ENCODE peak calls at places on chromosomes 11 and 22, in nine cellular contexts. V is DMS153; U is stimulated activated CD8-positive, alpha-beta memory T cell treated with anti-CD3 and anti-CD28 coated beads, Interleukin-2, amount 100 ng/mL, for 48 hours; K is activated naive CD8-positive, alpha-beta T cell treated with anti-CD3 and anti-CD28 coated beads for 36 hours; Q is activated T-cell treated with anti-CD3 and anti-CD28 coated beads for 1 hour; D is GOT3; Z is KBM-7; T is germinal center; S is body of pancreas. C is an unnamed sample.

GRCh38 chr22:38924197-38924952 is 33.0 kb upstream of the APOBEC3A start:
- DNase-seq in V (peak; percentile 100), U (no peak), K (no peak), Q (no peak), D (no peak), Z (no peak), T (no peak), S (peak; percentile 95), C (peak; percentile 99)

GRCh38 chr22:39242809-39243442 is 1.9 kb downstream of the PDGFB start:
- DNase-seq in V (peak; percentile 28), U (no peak), K (peak; percentile 46), Q (no peak), D (no peak), Z (no peak), T (no peak), S (peak; percentile 89), C (peak; percentile 27)

GRCh38 chr11:35928688-35929087 is 15.2 kb upstream of the LDLRAD3 start:
- DNase-seq in V (no peak), U (no peak), K (no peak), Q (no peak), D (no peak), Z (no peak), T (no peak), S (no peak), C (no peak)

GRCh38 chr11:38159038-38159437 is 1561.0 kb upstream of the RAG2 start:
- DNase-seq in V (no peak), U (no peak), K (no peak), Q (no peak), D (no peak), Z (no peak), T (no peak), S (peak; percentile 32), C (no peak)

GRCh38 chr11:120569903-120570302 is 58.4 kb downstream of the GRIK4 start:
- DNase-seq in V (no peak), U (no peak), K (no peak), Q (no peak), D (no peak), Z (no peak), T (no peak), S (no peak), C (no peak)

GRCh38 chr11:100639140-100639539 is 47.9 kb upstream of the ARHGAP42 start:
- DNase-seq in V (no peak), U (no peak), K (no peak), Q (no peak), D (no peak), Z (no peak), T (no peak), S (peak; percentile 10), C (no peak)

GRCh38 chr11:105969756-105970155 is 52.3 kb downstream of the MSANTD4 start:
- DNase-seq in V (no peak), U (no peak), K (no peak), Q (no peak), D (no peak), Z (no peak), T (no peak), S (no peak), C (no peak)

GRCh38 chr11:72439455-72439854 is 5.1 kb upstream of the CLPB start:
- DNase-seq in V (no peak), U (no peak), K (no peak), Q (no peak), D (no peak), Z (no peak), T (no peak), S (no peak), C (no peak)

GRCh38 chr11:46680815-46681214 is 19.6 kb downstream of the ARHGAP1 start:
- DNase-seq in V (no peak), U (no peak), K (no peak), Q (no peak), D (no peak), Z (no peak), T (no peak), S (no peak), C (no peak)

GRCh38 chr11:11416502-11416901 is 63.5 kb upstream of the CSNK2A3 start:
- DNase-seq in V (no peak), U (no peak), K (no peak), Q (no peak), D (peak; percentile 12), Z (peak; percentile 96), T (no peak), S (no peak), C (no peak)

GRCh38 chr11:86508604-86509471 is 134.2 kb downstream of the CCDC81 start:
- DNase-seq in V (no peak), U (no peak), K (no peak), Q (no peak), D (no peak), Z (no peak), T (no peak), S (no peak), C (no peak)

GRCh38 chr11:123478352-123478986 is 48.4 kb downstream of the GRAMD1B start:
- DNase-seq in V (peak; percentile 66), U (no peak), K (no peak), Q (no peak), D (no peak), Z (peak; percentile 90), T (peak; percentile 70), S (peak; percentile 50), C (peak; percentile 77)

GRCh38 chr11:83035070-83035854 is 36.4 kb downstream of the RAB30 start:
- DNase-seq in V (no peak), U (no peak), K (no peak), Q (no peak), D (no peak), Z (no peak), T (peak; percentile 64), S (no peak), C (no peak)

GRCh38 chr11:84993386-84993785 is 633.8 kb downstream of the DLG2 start:
- DNase-seq in V (no peak), U (no peak), K (no peak), Q (no peak), D (no peak), Z (no peak), T (peak; percentile 6), S (no peak), C (no peak)

GRCh38 chr11:124725719-124726105 is 14.0 kb upstream of the NRGN start:
- DNase-seq in V (no peak), U (no peak), K (no peak), Q (no peak), D (no peak), Z (peak; percentile 33), T (no peak), S (no peak), C (no peak)

GRCh38 chr22:28896611-28897010 is 13.2 kb downstream of the ZNRF3 start:
- DNase-seq in V (no peak), U (no peak), K (no peak), Q (no peak), D (no peak), Z (peak; percentile 42), T (no peak), S (no peak), C (no peak)

GRCh38 chr11:22343411-22344032 is 5.3 kb downstream of the SLC17A6 start:
- DNase-seq in V (no peak), U (no peak), K (no peak), Q (no peak), D (no peak), Z (no peak), T (no peak), S (peak; percentile 11), C (no peak)

C was measured in NCI-H345.